ENCODE peak calls at places on chromosomes 11 and 22, in five cellular contexts. X is GM23248, W is smooth muscle cell of the brain vasculature, Z is NCI-H748 treated with DMSO at 0.1 percent for 48 hours, F is M059J. K is an unnamed sample.

GRCh38 chr11:76745561-76746207 is 37.5 kb upstream of the TSKU start:
- DNase-seq in Z (no peak), W (no peak), F (no peak), X (no peak), K (no peak)

GRCh38 chr11:18132341-18132740 is at the start of gene MRGPRX3:
- DNase-seq in Z (no peak), X (no peak), F (no peak), W (no peak), K (no peak)

GRCh38 chr22:44309137-44309536 is 3.6 kb downstream of the SHISAL1 start:
- DNase-seq in F (peak), W (peak), X (peak), Z (no peak), K (peak)

GRCh38 chr11:122754553-122755322 is 83.6 kb upstream of the CRTAM start:
- DNase-seq in W (no peak), F (peak), Z (no peak), X (peak), K (peak)

GRCh38 chr11:12715941-12716340 is 41.7 kb downstream of the TEAD1 start:
- DNase-seq in X (no peak), Z (no peak), W (no peak), F (no peak), K (no peak)

GRCh38 chr22:43481528-43482309 is 69.9 kb downstream of the MPPED1 start:
- DNase-seq in X (no peak), Z (no peak), F (no peak), W (no peak), K (peak)

GRCh38 chr11:121571466-121571865 is 118.7 kb upstream of the SORL1-AS1 start:
- DNase-seq in Z (no peak), X (no peak), W (no peak), F (no peak), K (no peak)

GRCh38 chr11:2516276-2517015 is 71.6 kb downstream of the KCNQ1 start:
- DNase-seq in F (no peak), Z (no peak), X (no peak), W (no peak), K (no peak)

GRCh38 chr11:36945384-36945783 is 347.3 kb upstream of the RAG2 start:
- DNase-seq in F (no peak), X (peak), Z (no peak), W (no peak), K (peak)

GRCh38 chr11:128580612-128581011 is 6.7 kb downstream of the ETS1 start:
- DNase-seq in X (no peak), F (peak), Z (no peak), W (no peak), K (no peak)

GRCh38 chr22:45212306-45212709 is 28.4 kb downstream of the KIAA0930 start:
- DNase-seq in F (peak), X (peak), Z (no peak), W (peak), K (peak)

GRCh38 chr11:32137263-32137662 is 46.4 kb downstream of the RCN1 start:
- DNase-seq in W (peak), Z (no peak), F (peak), X (peak), K (no peak)

GRCh38 chr11:69554849-69555248 is 73.4 kb downstream of the LINC01488 start:
- DNase-seq in F (peak), Z (no peak), X (no peak), W (no peak), K (no peak)

GRCh38 chr22:36590441-36591056 is 61.6 kb upstream of the EIF3D start:
- DNase-seq in F (no peak), W (no peak), Z (no peak), X (no peak), K (no peak)

GRCh38 chr11:103586756-103587155 is 449.7 kb upstream of the DDI1 start:
- DNase-seq in X (peak), Z (no peak), W (no peak), F (no peak), K (no peak)

GRCh38 chr22:47550524-47551437 is 788.3 kb downstream of the TBC1D22A start:
- DNase-seq in F (no peak), W (no peak), Z (no peak), X (no peak), K (no peak)

GRCh38 chr22:19039796-19040580 is 82.2 kb downstream of the DGCR2 start:
- DNase-seq in W (no peak), X (no peak), F (no peak), Z (no peak), K (no peak)

GRCh38 chr11:96145163-96145585 is 197.8 kb downstream of the MAML2 start:
- DNase-seq in F (peak), X (peak), W (no peak), Z (no peak), K (no peak)

GRCh38 chr11:779955-780532 is 2.8 kb upstream of the GATD1 start:
- DNase-seq in F (no peak), Z (no peak), X (no peak), W (no peak), K (no peak)

GRCh38 chr11:62710001-62710345 is 2.5 kb downstream of the GNG3 start:
- DNase-seq in Z (no peak), W (no peak), X (peak), F (peak), K (peak)

GRCh38 chr11:126669416-126669815 is 313.9 kb downstream of the ST3GAL4 start:
- DNase-seq in W (no peak), Z (no peak), X (peak), F (peak), K (no peak)

GRCh38 chr22:26660961-26661578 is 3.7 kb downstream of the MIAT start:
- DNase-seq in F (no peak), W (no peak), Z (no peak), X (no peak), K (peak)

GRCh38 chr11:13831707-13832106 is 130.8 kb upstream of the SPON1 start:
- DNase-seq in W (no peak), Z (no peak), X (no peak), F (no peak), K (peak)

GRCh38 chr11:129313588-129314288 is 61.9 kb upstream of the BARX2 start:
- DNase-seq in Z (no peak), W (no peak), X (peak), F (no peak), K (no peak)

GRCh38 chr11:66542362-66542761 is 3.5 kb downstream of the ZDHHC24 start:
- DNase-seq in W (no peak), X (peak), F (no peak), Z (no peak), K (no peak)

GRCh38 chr22:28051787-28052356 is 132.8 kb upstream of the PITPNB start:
- DNase-seq in X (peak), Z (peak), W (no peak), F (peak), K (peak)

GRCh38 chr11:87743002-87743401 is 432.2 kb downstream of the RAB38 start:
- DNase-seq in Z (no peak), W (no peak), F (no peak), X (no peak), K (peak)

GRCh38 chr11:13193613-13194012 is 84.0 kb upstream of the BMAL1 start:
- DNase-seq in X (no peak), Z (no peak), W (no peak), F (no peak), K (no peak)

GRCh38 chr11:67465190-67465522 is 3.9 kb downstream of the TMEM134 start:
- DNase-seq in Z (no peak), X (no peak), F (no peak), W (no peak), K (no peak)

GRCh38 chr11:1131033-1131911 is 26.5 kb upstream of the MUC5AC start:
- DNase-seq in X (no peak), W (no peak), Z (no peak), F (no peak), K (peak)

GRCh38 chr11:70233511-70233919 is 30.4 kb downstream of the FADD start:
- DNase-seq in Z (no peak), F (peak), X (peak), W (no peak), K (no peak)

GRCh38 chr11:108592591-108593213 is 866 bp downstream of the EXPH5 start:
- DNase-seq in W (no peak), Z (no peak), F (peak), X (peak), K (peak)

GRCh38 chr11:16989554-16989953 is 24.7 kb downstream of the PLEKHA7 start:
- DNase-seq in F (no peak), W (no peak), X (no peak), Z (peak), K (peak)

GRCh38 chr11:125959511-125959910 is 13.7 kb downstream of the VSIG10L2 start:
- DNase-seq in X (no peak), F (no peak), Z (no peak), W (no peak), K (no peak)

GRCh38 chr11:95922536-95923440 is 1.1 kb downstream of the MTMR2 start:
- DNase-seq in X (peak), F (peak), Z (no peak), W (no peak), K (peak)

GRCh38 chr22:48316876-48317250 is 1510.8 kb downstream of the BRD1 start:
- DNase-seq in X (no peak), Z (no peak), W (no peak), F (no peak), K (no peak)

K was measured in NCI-H82.